ENCODE peak calls at places on chromosomes 6 and 20, in six cellular contexts. U, M, X, E, T and B are unnamed samples.

GRCh38 chr20:50919567-50919966 is 11.7 kb downstream of the ADNP start:
- DNase-seq in X (no peak), U (no peak), T (no peak), E (no peak), M (peak; percentile 84), B (no peak)

GRCh38 chr6:137536104-137536773 is 42.0 kb upstream of the OLIG3 start:
- DNase-seq in E (no peak), T (no peak), M (no peak), U (no peak), X (no peak), B (no peak)

GRCh38 chr6:26230336-26230735 is 134.7 kb upstream of the BTN3A2 start:
- DNase-seq in M (no peak), T (no peak), E (no peak), U (no peak), X (no peak), B (no peak)

GRCh38 chr6:30154709-30155521 is 6.1 kb downstream of the TRIM10 start:
- DNase-seq in T (peak; percentile 82), X (no peak), M (peak; percentile 50), U (peak; percentile 60), E (no peak), B (no peak)

GRCh38 chr6:45920819-45921511 is 94.7 kb downstream of the CLIC5 start:
- DNase-seq in E (peak; percentile 26), X (no peak), T (no peak), M (no peak), U (no peak), B (no peak)

GRCh38 chr6:112659912-112660311 is 312.8 kb downstream of the RFPL4B start:
- DNase-seq in U (no peak), M (no peak), E (no peak), X (no peak), T (no peak), B (no peak)

GRCh38 chr6:136744889-136745288 is 47.4 kb downstream of the MAP3K5 start:
- DNase-seq in T (no peak), E (no peak), M (no peak), X (no peak), U (no peak), B (no peak)

GRCh38 chr6:62285612-62286469 is at the start of gene KHDRBS2:
- DNase-seq in E (peak; percentile 31), X (no peak), M (no peak), T (peak; percentile 3), U (peak; percentile 1), B (peak; percentile 30)

GRCh38 chr6:33199687-33200233 is 705 bp downstream of the RXRB start:
- DNase-seq in M (peak; percentile 35), U (peak; percentile 53), E (no peak), T (peak; percentile 88), X (peak; percentile 97), B (peak; percentile 89)

GRCh38 chr20:54515788-54516324 is 40.5 kb downstream of the DOK5 start:
- DNase-seq in U (no peak), E (no peak), T (no peak), M (peak; percentile 7), X (no peak), B (no peak)

GRCh38 chr20:50745634-50746137 is 14.3 kb downstream of the PARD6B start:
- DNase-seq in M (no peak), X (no peak), E (no peak), T (no peak), U (no peak), B (no peak)

GRCh38 chr6:135830452-135830851 is 21.0 kb upstream of the PDE7B start:
- DNase-seq in X (no peak), T (no peak), U (no peak), M (peak; percentile 85), E (no peak), B (no peak)

GRCh38 chr20:34515484-34516037 is 661 bp upstream of the DYNLRB1 start:
- DNase-seq in U (no peak), E (peak; percentile 56), M (peak; percentile 47), X (peak; percentile 66), T (peak; percentile 65), B (peak; percentile 69)

GRCh38 chr20:58102744-58103516 is 125.5 kb downstream of the ANKRD60 start:
- DNase-seq in U (no peak), M (no peak), X (no peak), T (no peak), E (no peak), B (no peak)

GRCh38 chr20:41509801-41510200 is 108.4 kb downstream of the CHD6 start:
- DNase-seq in E (no peak), T (peak; percentile 72), M (peak; percentile 69), X (no peak), U (no peak), B (no peak)

GRCh38 chr20:4083103-4083864 is 67.9 kb upstream of the RNF24 start:
- DNase-seq in U (no peak), X (no peak), M (no peak), E (no peak), T (peak; percentile 54), B (no peak)

GRCh38 chr6:163327936-163328335 is 86.6 kb upstream of the QKI start:
- DNase-seq in M (no peak), E (no peak), U (no peak), X (no peak), T (no peak), B (peak; percentile 42)

GRCh38 chr6:113907107-113907506 is 50.0 kb downstream of the MARCKS start:
- DNase-seq in T (peak; percentile 11), E (no peak), U (no peak), M (no peak), X (no peak), B (no peak)

GRCh38 chr20:29409833-29410804 is 1847.3 kb upstream of the DEFB115 start:
- DNase-seq in E (no peak), U (no peak), X (no peak), T (no peak), M (no peak), B (peak; percentile 22)

GRCh38 chr20:62353289-62354030 is 13.7 kb downstream of the LAMA5 start:
- DNase-seq in M (no peak), T (peak; percentile 56), U (no peak), X (no peak), E (no peak), B (no peak)

GRCh38 chr6:40807484-40807883 is 220.3 kb upstream of the LRFN2 start:
- DNase-seq in E (no peak), M (no peak), T (no peak), X (no peak), U (no peak), B (no peak)

DNA sequence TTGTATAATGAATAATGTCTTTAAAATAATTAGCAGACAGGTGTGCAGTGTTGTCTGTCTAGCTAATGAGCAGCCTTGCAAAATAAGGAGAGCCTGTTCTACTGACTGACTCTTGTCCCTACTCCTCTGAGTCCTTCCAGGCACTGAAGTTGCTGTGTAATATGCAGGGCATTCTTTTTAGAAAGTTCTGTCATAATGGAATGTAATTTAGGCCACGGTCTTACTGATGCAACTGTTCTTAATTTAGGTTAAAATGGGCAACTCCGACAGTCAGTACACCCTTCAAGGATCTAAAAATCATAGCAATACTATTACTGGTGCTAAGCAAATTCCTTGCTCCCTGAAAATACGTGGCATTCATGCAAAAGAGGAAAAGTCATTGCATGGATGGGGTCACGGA is 133.9 kb downstream of the TIAM2 start:
- DNase-seq in U (no peak), X (no peak), T (no peak), E (no peak), M (no peak), B (no peak)
- TF ChIP-seq SMC3 in U (no peak), X (no peak), T (no peak), E (no peak), M (no peak), B (no peak)

GRCh38 chr6:18328549-18328922 is 58.6 kb upstream of the RNF144B start:
- DNase-seq in X (no peak), E (no peak), U (no peak), T (no peak), M (no peak), B (no peak)

GRCh38 chr6:18326980-18327379 is 60.2 kb upstream of the RNF144B start:
- DNase-seq in T (no peak), X (no peak), E (no peak), U (no peak), M (no peak), B (no peak)

GRCh38 chr6:18329781-18330180 is 57.4 kb upstream of the RNF144B start:
- DNase-seq in M (no peak), E (no peak), T (no peak), X (no peak), U (no peak), B (no peak)

GRCh38 chr6:18326001-18326400 is 61.1 kb upstream of the RNF144B start:
- DNase-seq in T (no peak), M (no peak), E (no peak), X (no peak), U (no peak), B (no peak)

DNA sequence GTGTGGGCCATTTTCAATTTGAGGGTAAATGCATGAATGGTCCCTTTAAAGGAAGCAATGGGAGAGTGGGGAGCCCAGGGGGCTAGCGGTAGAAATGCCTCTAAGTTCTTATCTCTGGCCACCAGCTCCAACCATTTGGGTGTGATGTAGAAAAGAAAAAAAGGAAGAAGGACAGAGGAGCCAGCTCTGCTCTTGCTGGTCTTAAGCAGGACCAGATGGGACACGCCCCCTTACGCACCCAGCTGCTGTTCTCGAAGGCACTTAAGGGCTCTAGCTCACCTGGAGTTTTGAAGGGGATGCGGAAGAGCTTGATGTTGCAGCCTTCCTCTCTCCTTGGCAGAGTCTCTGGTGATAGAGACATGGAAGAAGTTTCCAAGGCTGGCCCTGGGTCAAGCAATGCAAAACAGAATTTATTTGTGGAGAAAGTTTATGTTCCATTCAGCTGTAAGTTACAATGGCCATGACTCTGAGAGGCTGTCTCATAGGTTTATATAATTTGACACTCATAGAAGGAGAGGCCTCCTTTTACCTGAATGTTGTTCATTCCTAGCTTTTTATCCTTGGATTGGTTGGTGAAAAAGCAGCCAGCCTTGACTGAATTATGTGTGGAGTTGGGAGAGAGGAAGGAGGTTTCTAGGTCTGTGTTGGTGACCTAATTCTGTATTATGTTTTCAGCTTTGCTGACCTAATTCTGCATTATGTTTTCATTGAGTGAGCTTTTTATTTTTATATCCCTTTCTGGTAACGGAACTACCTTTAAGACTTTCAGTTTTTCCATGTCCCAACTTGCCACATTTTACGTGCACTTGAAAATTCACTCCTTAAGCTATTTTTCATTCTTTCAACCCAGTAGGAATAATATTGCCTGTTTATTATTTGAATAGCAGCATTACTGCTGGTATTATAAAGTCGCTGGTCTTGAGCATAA is 59.3 kb upstream of the RNF144B start:
- DNase-seq in X (no peak), E (no peak), M (no peak), T (no peak), U (no peak), B (no peak)
- TF ChIP-seq RAD21 in X (no peak), E (no peak), M (no peak), T (no peak), U (no peak), B (no peak)

GRCh38 chr6:63348836-63349235 is 29.1 kb upstream of the LGSN start:
- DNase-seq in X (no peak), M (no peak), U (no peak), T (no peak), E (no peak), B (no peak)
- TF ChIP-seq SMC3 in X (no peak), M (no peak), U (no peak), T (no peak), E (no peak), B (no peak)

DNA sequence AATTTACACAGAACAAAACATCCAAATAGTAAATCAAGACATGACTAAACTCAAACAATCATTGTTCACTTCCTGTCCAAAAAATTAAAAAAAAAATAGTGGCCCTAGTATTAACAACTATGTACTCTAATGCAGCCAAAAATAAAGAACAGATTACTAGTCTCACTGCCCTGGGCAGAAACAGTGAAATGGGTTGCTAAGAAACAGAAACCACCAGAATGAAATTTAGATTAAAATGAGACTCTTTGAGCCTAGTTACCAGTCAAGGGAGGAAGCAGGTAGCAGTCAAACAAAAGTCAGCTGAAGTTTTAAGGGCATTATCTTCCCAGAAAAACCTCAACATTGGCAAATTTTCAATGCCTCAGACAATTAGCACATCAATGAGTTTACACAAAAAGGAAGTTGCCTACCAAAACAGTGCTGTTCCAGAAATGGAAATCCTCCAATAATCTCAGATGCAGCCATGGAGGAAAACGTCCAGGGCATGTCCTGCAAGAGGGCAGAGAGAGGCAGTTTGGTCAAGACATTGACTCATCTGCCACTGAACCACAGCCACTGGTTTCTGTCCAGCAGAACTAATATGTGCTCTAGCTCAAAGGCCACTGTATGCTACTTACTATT is 399.8 kb upstream of the ADGRB3 start:
- DNase-seq in M (no peak), X (no peak), T (no peak), U (no peak), E (no peak), B (no peak)
- TF ChIP-seq RAD21 in M (no peak), X (no peak), T (no peak), U (no peak), E (no peak), B (no peak)